ENCODE peak calls at places on chromosomes 5 and 9, in four cellular contexts. E is H9, Q is IMR-90, C is H1. F is an unnamed sample.

GRCh38 chr9:116435706-116436105 is 251.4 kb upstream of the TRIM32 start:
- DNase-seq in E (no peak), C (no peak), Q (no peak), F (peak; percentile 87)

GRCh38 chr5:72477644-72478043 is 29.6 kb downstream of the ZNF366 start:
- DNase-seq in Q (peak; percentile 25), E (no peak), C (no peak), F (no peak)

GRCh38 chr9:116027511-116027910 is 126.1 kb upstream of the PAPPA start:
- DNase-seq in Q (peak; percentile 92), C (no peak), E (no peak), F (no peak)

GRCh38 chr5:123098767-123099513 is 9.9 kb downstream of the PRDM6 start:
- DNase-seq in Q (no peak), C (no peak), E (no peak), F (peak; percentile 18)

GRCh38 chr5:112165399-112165798 is 253.7 kb downstream of the EPB41L4A start:
- DNase-seq in C (no peak), E (no peak), Q (no peak), F (no peak)

GRCh38 chr5:73948289-73948688 is 322.3 kb downstream of the ARHGEF28 start:
- DNase-seq in C (no peak), Q (no peak), E (no peak), F (no peak)

GRCh38 chr9:68981825-68982224 is 32.1 kb downstream of the PRKACG start:
- DNase-seq in C (no peak), E (no peak), Q (no peak), F (peak; percentile 23)

GRCh38 chr9:120733190-120733589 is 18.9 kb upstream of the MEGF9 start:
- DNase-seq in Q (peak; percentile 80), E (no peak), C (no peak), F (no peak)

GRCh38 chr9:121305269-121305994 is 37.5 kb downstream of the GSN start:
- DNase-seq in C (no peak), E (no peak), Q (no peak), F (no peak)

GRCh38 chr9:37421914-37422288 is 595 bp upstream of the GRHPR start:
- DNase-seq in C (no peak), Q (no peak), E (peak; percentile 60), F (no peak)

GRCh38 chr5:17079562-17079961 is 137.9 kb upstream of the BASP1 start:
- DNase-seq in Q (no peak), E (no peak), C (no peak), F (no peak)

GRCh38 chr5:14560091-14560595 is 21.4 kb upstream of the OTULINL start:
- DNase-seq in Q (no peak), E (no peak), C (no peak), F (no peak)

GRCh38 chr5:95838552-95838951 is 16.0 kb upstream of the GLRX start:
- DNase-seq in Q (no peak), E (no peak), C (no peak), F (no peak)

GRCh38 chr9:120783611-120784047 is 9.6 kb downstream of the FBXW2 start:
- DNase-seq in Q (peak; percentile 38), E (no peak), C (no peak), F (no peak)

GRCh38 chr5:72015103-72015548 is 92.1 kb upstream of the MAP1B start:
- DNase-seq in Q (peak; percentile 56), C (no peak), E (no peak), F (no peak)

GRCh38 chr5:79795764-79796398 is 106.2 kb downstream of the CMYA5 start:
- DNase-seq in Q (no peak), E (no peak), C (no peak), F (no peak)

GRCh38 chr5:84131372-84131771 is 253.3 kb downstream of the EDIL3 start:
- DNase-seq in C (no peak), Q (no peak), E (no peak), F (no peak)

GRCh38 chr5:76544268-76544926 is 78.8 kb downstream of the F2RL2 start:
- DNase-seq in Q (peak; percentile 13), C (no peak), E (peak; percentile 60), F (peak; percentile 71)

GRCh38 chr5:145362261-145362660 is 472.9 kb downstream of the PRELID2 start:
- DNase-seq in Q (peak; percentile 93), E (no peak), C (no peak), F (no peak)

GRCh38 chr9:74951725-74952151 is 974 bp downstream of the C9orf40 start:
- DNase-seq in Q (peak; percentile 12), E (peak; percentile 46), C (no peak), F (peak; percentile 52)

GRCh38 chr5:170297589-170298462 is at the start of gene LCP2:
- DNase-seq in E (no peak), C (no peak), Q (no peak), F (no peak)

GRCh38 chr5:1100652-1101574 is 10.9 kb downstream of the SLC12A7 start:
- DNase-seq in Q (no peak), C (no peak), E (no peak), F (peak; percentile 41)
- H2BK15ac ChIP-seq in Q (no peak overlapping the region), C (peak overlapping the region; percentile 81), E (no peak overlapping the region), F (no peak overlapping the region)

GRCh38 chr5:118518720-118519119 is 469.6 kb downstream of the DTWD2 start:
- DNase-seq in E (no peak), C (no peak), Q (no peak), F (no peak)
- H3K27me3 ChIP-seq in E (no peaks in the 10 kb centered on the region), C (no peaks in the 10 kb centered on the region), Q (no peaks in the 10 kb centered on the region), F (no peaks in the 10 kb centered on the region)

DNA sequence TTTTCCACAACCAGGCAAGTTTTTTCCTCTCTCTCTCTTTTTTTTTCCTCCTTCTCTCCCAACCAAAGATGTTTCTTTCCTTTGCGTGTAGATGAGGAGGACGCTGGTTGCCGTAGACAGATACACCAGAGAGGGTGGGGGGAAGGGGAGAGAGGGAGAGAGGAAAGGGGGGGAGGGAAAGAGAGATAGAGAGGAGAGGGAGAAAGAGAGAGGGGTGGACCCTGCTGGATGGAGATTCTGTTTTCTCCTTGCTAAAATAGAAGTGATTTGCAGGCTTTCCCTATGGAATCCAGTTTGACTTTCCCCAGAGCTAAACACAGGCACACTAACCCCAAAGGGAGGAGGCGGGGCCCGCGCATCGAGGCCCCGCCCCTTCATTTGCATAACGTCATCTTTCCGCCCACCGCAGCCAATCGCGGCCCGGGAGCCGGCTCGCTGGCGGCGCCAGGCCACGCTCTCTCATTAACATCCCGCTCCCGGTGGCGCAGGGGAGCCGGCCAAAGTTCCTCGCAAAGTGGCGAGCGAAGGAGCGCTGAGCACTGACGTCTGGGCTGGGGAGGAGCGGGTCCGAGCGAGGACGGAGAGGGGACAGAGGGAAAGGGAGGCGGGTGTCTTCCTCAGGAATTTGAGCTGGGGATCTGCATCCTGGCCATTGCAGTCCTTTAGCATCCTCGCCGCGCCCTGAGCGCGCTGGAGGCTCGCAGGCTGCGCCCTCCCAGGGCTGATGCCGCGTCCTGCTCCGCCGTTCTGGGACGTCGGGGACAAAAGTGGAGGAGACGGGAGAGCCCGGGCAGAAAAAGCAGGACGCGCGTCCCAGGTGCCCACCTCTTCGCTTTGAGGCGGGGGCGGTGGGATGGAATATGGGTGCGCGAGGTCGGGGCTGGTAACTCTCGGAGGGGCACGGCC is 559 bp upstream of the EBF1 start:
- DNase-seq in Q (peak; percentile 88), C (peak; percentile 75), E (peak; percentile 94), F (peak; percentile 96)
- H3K18ac ChIP-seq in Q (no peak overlapping the region), C (no peak overlapping the region), E (no peak overlapping the region), F (no peak overlapping the region)

GRCh38 chr5:167952278-167952990 is 339.0 kb upstream of the WWC1 start:
- DNase-seq in E (peak; percentile 47), C (no peak), Q (no peak), F (peak; percentile 35)
- H2BK15ac ChIP-seq in E (no peak overlapping the region), C (no peak overlapping the region), Q (no peak overlapping the region), F (no peak overlapping the region)

GRCh38 chr5:2607622-2608021 is 143.9 kb downstream of the IRX2 start:
- DNase-seq in C (no peak), Q (no peak), E (no peak), F (no peak)

GRCh38 chr5:2602451-2603045 is 148.9 kb downstream of the IRX2 start:
- DNase-seq in Q (no peak), C (no peak), E (no peak), F (no peak)

GRCh38 chr5:2598503-2598902 is 153.0 kb downstream of the IRX2 start:
- DNase-seq in Q (no peak), E (no peak), C (no peak), F (no peak)

GRCh38 chr5:2608391-2608790 is 143.1 kb downstream of the IRX2 start:
- DNase-seq in Q (no peak), E (no peak), C (no peak), F (no peak)

GRCh38 chr5:2603176-2603575 is 148.3 kb downstream of the IRX2 start:
- DNase-seq in E (no peak), C (no peak), Q (no peak), F (no peak)
- H3K27me3 ChIP-seq in E (no peaks in the 10 kb centered on the region), C (no peaks in the 10 kb centered on the region), Q (no peaks in the 10 kb centered on the region), F (no peaks in the 10 kb centered on the region)

DNA sequence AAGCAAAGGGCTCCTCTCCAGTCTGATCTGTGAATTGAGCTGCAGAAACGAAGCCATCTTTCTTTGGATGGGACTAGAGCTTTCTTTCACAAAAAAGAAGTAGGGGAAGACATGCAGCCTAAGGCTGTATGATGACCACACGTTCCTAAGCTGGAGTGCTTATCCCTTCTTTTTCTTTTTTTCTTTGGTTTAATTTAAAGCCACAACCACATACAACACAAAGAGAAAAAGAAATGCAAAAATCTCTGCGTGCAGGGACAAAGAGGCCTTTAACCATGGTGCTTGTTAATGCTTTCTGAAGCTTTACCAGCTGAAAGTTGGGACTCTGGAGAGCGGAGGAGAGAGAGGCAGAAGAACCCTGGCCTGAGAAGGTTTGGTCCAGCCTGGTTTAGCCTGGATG is 82.1 kb downstream of the PIK3R1 start:
- DNase-seq in Q (no peak), E (no peak), C (no peak), F (no peak)
- H3K18ac ChIP-seq in Q (no peak overlapping the region), E (no peak overlapping the region), C (no peak overlapping the region), F (no peak overlapping the region)

GRCh38 chr5:108321341-108321740 is 60.6 kb downstream of the FBXL17 start:
- DNase-seq in C (no peak), E (no peak), Q (no peak), F (no peak)
- H2BK15ac ChIP-seq in C (no peak overlapping the region), E (no peak overlapping the region), Q (no peak overlapping the region), F (no peak overlapping the region)

DNA sequence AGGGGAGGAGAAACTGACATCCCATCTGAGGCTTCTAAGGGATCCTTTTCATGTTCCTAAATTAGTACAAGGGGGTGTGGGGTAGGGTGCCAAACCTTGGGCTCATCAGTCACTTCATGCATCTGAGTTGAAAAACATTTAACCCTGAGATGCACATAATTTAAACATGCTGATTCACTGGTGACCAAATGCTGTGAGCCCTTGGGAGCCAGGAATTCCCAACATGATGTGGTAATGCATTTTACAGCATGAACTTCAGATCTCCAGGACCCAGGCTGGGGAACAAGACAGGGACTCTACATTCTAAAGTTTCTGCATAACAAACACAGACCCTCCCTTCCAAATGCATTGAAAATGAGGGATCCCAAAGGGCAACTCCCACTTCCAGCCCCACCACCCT is 322.2 kb downstream of the NDUFS4 start:
- DNase-seq in Q (peak; percentile 67), E (peak; percentile 51), C (no peak), F (peak; percentile 76)
- H3K27me3 ChIP-seq in Q (no peaks in the 10 kb centered on the region), E (no peaks in the 10 kb centered on the region), C (no peaks in the 10 kb centered on the region), F (no peaks in the 10 kb centered on the region)

GRCh38 chr9:93022721-93023520 is 35.6 kb upstream of the SUSD3 start:
- DNase-seq in C (no peak), E (no peak), Q (no peak), F (no peak)
- H3K18ac ChIP-seq in C (no peak overlapping the region), E (no peak overlapping the region), Q (no peak overlapping the region), F (no peak overlapping the region)